ENCODE peak calls at places on chromosomes 4 and X, in eight cellular contexts. C is suprapubic skin, S is fibroblast of lung, O is AG04450, J is GM12865, Z is SK-N-SH, P is bronchial epithelial cell, Y is lower lobe of right lung. K is an unnamed sample.

GRCh38 chrX:9310596-9310995 is 154.3 kb upstream of the TBL1X start:
- DNase-seq in C (no peak), S (no peak), O (no peak), J (no peak), Z (no peak), P (no peak), Y (no peak), K (peak; percentile 49)

GRCh38 chrX:49238735-49239134 is 3.5 kb downstream of the CCDC22 start:
- DNase-seq in C (no peak), S (no peak), O (no peak), J (no peak), Z (no peak), P (no peak), Y (no peak), K (no peak)

GRCh38 chrX:50158616-50159015 is 42.2 kb downstream of the AKAP4 start:
- DNase-seq in C (no peak), S (no peak), O (no peak), J (no peak), Z (no peak), P (no peak), Y (no peak), K (no peak)

GRCh38 chrX:32195611-32196010 is 1015.7 kb downstream of the DMD start:
- DNase-seq in C (no peak), S (no peak), O (no peak), J (no peak), Z (no peak), P (no peak), Y (no peak), K (no peak)

GRCh38 chrX:154403858-154404257 is 5.2 kb downstream of the DNASE1L1 start:
- DNase-seq in C (no peak), S (no peak), O (no peak), J (no peak), Z (no peak), P (no peak), Y (no peak), K (no peak)

GRCh38 chr4:114598191-114599121 is at the start of gene UGT8:
- DNase-seq in C (no peak), S (peak; percentile 11), O (no peak), J (peak; percentile 86), Z (peak; percentile 77), P (no peak), Y (peak; percentile 69), K (peak; percentile 6)

GRCh38 chr4:173357939-173358338 is 12.8 kb upstream of the SAP30 start:
- DNase-seq in C (no peak), S (no peak), O (no peak), J (no peak), Z (no peak), P (no peak), Y (no peak), K (no peak)

GRCh38 chrX:134171661-134172587 is 65.1 kb upstream of the CCDC160 start:
- DNase-seq in C (no peak), S (peak; percentile 20), O (no peak), J (no peak), Z (peak; percentile 64), P (no peak), Y (no peak), K (no peak)

GRCh38 chr4:102641796-102642195 is 119.0 kb downstream of the MANBA start:
- DNase-seq in C (no peak), S (no peak), O (no peak), J (no peak), Z (no peak), P (no peak), Y (no peak), K (no peak)

GRCh38 chrX:15299945-15300851 is 15.2 kb downstream of the ASB11 start:
- DNase-seq in C (no peak), S (peak; percentile 43), O (no peak), J (peak; percentile 1), Z (peak; percentile 49), P (no peak), Y (no peak), K (peak; percentile 28)

GRCh38 chr4:184007891-184008290 is 102.8 kb downstream of the STOX2 start:
- DNase-seq in C (no peak), S (peak; percentile 39), O (no peak), J (no peak), Z (no peak), P (peak; percentile 38), Y (no peak), K (peak; percentile 22)

GRCh38 chr4:140637836-140638235 is 69.1 kb upstream of the UCP1 start:
- DNase-seq in C (no peak), S (peak; percentile 23), O (no peak), J (peak; percentile 67), Z (peak; percentile 69), P (peak; percentile 36), Y (no peak), K (peak; percentile 37)

GRCh38 chr4:88583643-88584470 is 8.4 kb upstream of the HERC3 start:
- DNase-seq in C (no peak), S (no peak), O (no peak), J (no peak), Z (no peak), P (no peak), Y (no peak), K (peak; percentile 34)

GRCh38 chr4:78213218-78213617 is 156.1 kb downstream of the FRAS1 start:
- DNase-seq in C (no peak), S (no peak), O (no peak), J (no peak), Z (no peak), P (peak; percentile 13), Y (no peak), K (no peak)

GRCh38 chrX:130172127-130172834 is 519 bp downstream of the RAB33A start:
- DNase-seq in C (no peak), S (no peak), O (no peak), J (no peak), Z (peak; percentile 48), P (no peak), Y (no peak), K (no peak)

GRCh38 chrX:103157511-103158316 is 57.2 kb upstream of the BEX4 start:
- DNase-seq in C (no peak), S (peak; percentile 56), O (no peak), J (peak; percentile 11), Z (peak; percentile 46), P (peak; percentile 42), Y (no peak), K (peak; percentile 55)

GRCh38 chr4:16617416-16617815 is 281.0 kb downstream of the LDB2 start:
- DNase-seq in C (no peak), S (peak; percentile 74), O (no peak), J (no peak), Z (no peak), P (no peak), Y (no peak), K (peak; percentile 79)

DNA sequence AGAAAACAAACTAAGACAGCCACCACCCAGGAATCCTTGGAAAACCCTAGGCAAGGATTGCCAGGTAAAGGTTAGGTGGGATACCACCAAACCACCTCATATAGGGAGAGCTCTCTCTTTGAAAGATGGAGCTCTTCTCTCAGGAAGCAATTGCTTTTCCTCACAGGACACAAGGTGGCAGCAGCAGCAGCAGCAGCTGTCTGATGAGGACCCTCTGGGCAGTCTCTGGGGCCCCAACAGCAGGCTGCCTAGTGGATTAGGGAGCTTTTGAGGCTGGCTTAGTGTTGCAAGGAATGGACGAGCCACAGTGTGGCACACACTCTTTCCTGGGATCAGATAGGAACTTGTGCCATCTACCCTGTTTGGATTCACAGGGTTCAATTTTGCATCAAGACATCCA is 41.4 kb upstream of the CHRDL1 start:
- DNase-seq in C (no peak), S (no peak), O (no peak), J (no peak), Z (peak; percentile 22), P (no peak), Y (no peak), K (no peak)
- TF ChIP-seq CTCF in C (no peak), S (peak; percentile 15), O (peak; percentile 21), J (no peak), Z (peak; percentile 31), P (peak; percentile 12), Y (no peak), K (peak; percentile 24)

DNA sequence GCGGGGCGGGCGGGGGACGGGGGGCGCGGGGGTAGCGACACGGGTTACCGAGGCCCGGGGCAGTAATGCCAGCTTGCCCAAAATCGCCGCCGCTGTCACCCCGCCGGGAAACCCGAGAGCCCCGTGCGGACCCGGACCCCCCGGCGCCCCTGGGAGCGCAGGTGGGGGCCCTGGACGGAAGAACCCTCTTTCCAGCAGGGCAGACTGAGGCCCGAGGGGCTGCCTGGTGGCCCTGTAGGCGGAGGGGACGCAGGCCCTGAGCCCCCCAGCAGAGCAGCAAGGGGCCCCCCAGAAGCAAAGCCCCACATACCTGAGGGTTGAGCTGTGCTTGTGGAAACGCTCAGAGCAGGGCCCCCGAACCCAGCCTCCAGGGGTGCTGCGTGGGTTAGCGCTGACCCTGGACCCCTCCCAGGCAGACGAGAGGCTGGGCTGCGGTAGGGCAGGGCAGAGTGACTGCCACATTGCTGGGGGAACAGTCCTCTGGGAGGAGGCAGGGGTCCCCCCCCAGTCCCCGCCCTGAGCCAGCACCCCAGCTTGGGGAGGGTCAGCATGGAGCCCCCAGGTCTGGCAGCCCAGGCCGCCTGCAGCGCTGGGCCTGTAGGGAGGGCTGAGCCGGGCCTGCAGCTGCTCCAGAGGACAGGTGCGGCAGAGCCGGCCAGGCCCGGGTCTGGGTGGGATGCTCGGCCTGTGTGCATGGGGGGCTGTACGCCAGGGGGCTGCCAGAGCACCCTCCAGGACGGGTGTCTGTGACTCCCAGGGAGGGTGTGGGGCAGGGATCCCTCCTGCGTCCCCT is 646 bp downstream of the DOK7 start:
- DNase-seq in C (no peak), S (no peak), O (no peak), J (no peak), Z (no peak), P (no peak), Y (no peak), K (no peak)
- H3K4me3 ChIP-seq in C (peak overlapping the region; percentile 56), S (no peak overlapping the region), O (no peak overlapping the region), J (no peak overlapping the region), Z (no peak overlapping the region), P (no peak overlapping the region), Y (peak overlapping the region; percentile 50), K (no peak overlapping the region)

GRCh38 chr4:48947731-48948130 is 38.3 kb upstream of the CWH43 start:
- DNase-seq in C (no peak), S (no peak), O (no peak), J (no peak), Z (no peak), P (no peak), Y (no peak), K (no peak)
- TF ChIP-seq CTCF in C (no peak), S (no peak), O (no peak), J (no peak), Z (no peak), P (no peak), Y (no peak), K (no peak)

GRCh38 chr4:121799208-121799823 is 1.8 kb upstream of the EXOSC9 start:
- DNase-seq in C (no peak), S (no peak), O (no peak), J (peak; percentile 46), Z (no peak), P (no peak), Y (no peak), K (no peak)

GRCh38 chr4:121800638-121800960 is 524 bp upstream of the EXOSC9 start:
- DNase-seq in C (no peak), S (no peak), O (no peak), J (no peak), Z (peak; percentile 20), P (no peak), Y (no peak), K (no peak)

GRCh38 chr4:121801715-121802075 is 572 bp downstream of the EXOSC9 start:
- DNase-seq in C (no peak), S (no peak), O (no peak), J (no peak), Z (no peak), P (no peak), Y (no peak), K (no peak)

GRCh38 chr4:121800961-121801714 is at the start of gene EXOSC9:
- DNase-seq in C (peak; percentile 94), S (peak; percentile 96), O (peak; percentile 91), J (peak; percentile 97), Z (peak; percentile 83), P (peak; percentile 83), Y (peak; percentile 94), K (peak; percentile 92)

GRCh38 chr4:121799888-121800501 is 1.1 kb upstream of the EXOSC9 start:
- DNase-seq in C (no peak), S (no peak), O (no peak), J (no peak), Z (no peak), P (no peak), Y (no peak), K (no peak)
- H3K4me3 ChIP-seq in C (no peak overlapping the region), S (no peak overlapping the region), O (no peak overlapping the region), J (peak overlapping the region; percentile 96), Z (no peak overlapping the region), P (no peak overlapping the region), Y (no peak overlapping the region), K (no peak overlapping the region)

K was measured in fibroblast of mammary gland.